ENCODE peak calls at places on chromosomes 4 and X, in five cellular contexts. One of them, this sample, is unnamed.

GRCh38 chrX:155966876-155967275 is 30.6 kb upstream of the IL9R start:
- DNase-seq in HCT116: peak; percentile 38
- DNase-seq in activated CD4-positive, alpha-beta T cell treated with anti-CD3 and anti-CD28 coated beads, Interleukin-2, amount 50 U/mL, for 24 hours: no peak
- DNase-seq in NCI-H524 treated with DMSO at 0.1 percent for 48 hours: peak; percentile 34
- DNase-seq in astrocyte of the cerebellum: no peak
- DNase-seq in this sample: peak; percentile 22

GRCh38 chr4:169510617-169511016 is 101.8 kb downstream of the NEK1 start:
- DNase-seq in HCT116: no peak
- DNase-seq in activated CD4-positive, alpha-beta T cell treated with anti-CD3 and anti-CD28 coated beads, Interleukin-2, amount 50 U/mL, for 24 hours: no peak
- DNase-seq in NCI-H524 treated with DMSO at 0.1 percent for 48 hours: no peak
- DNase-seq in astrocyte of the cerebellum: no peak
- DNase-seq in this sample: no peak

GRCh38 chr4:163553146-163553545 is 58.7 kb downstream of the TMA16 start:
- DNase-seq in HCT116: no peak
- DNase-seq in activated CD4-positive, alpha-beta T cell treated with anti-CD3 and anti-CD28 coated beads, Interleukin-2, amount 50 U/mL, for 24 hours: no peak
- DNase-seq in NCI-H524 treated with DMSO at 0.1 percent for 48 hours: no peak
- DNase-seq in astrocyte of the cerebellum: no peak
- DNase-seq in this sample: no peak

GRCh38 chrX:8579602-8580001 is 115.0 kb downstream of the VCX3B start:
- DNase-seq in HCT116: no peak
- DNase-seq in activated CD4-positive, alpha-beta T cell treated with anti-CD3 and anti-CD28 coated beads, Interleukin-2, amount 50 U/mL, for 24 hours: no peak
- DNase-seq in NCI-H524 treated with DMSO at 0.1 percent for 48 hours: peak; percentile 19
- DNase-seq in astrocyte of the cerebellum: no peak
- DNase-seq in this sample: no peak

GRCh38 chr4:173415092-173415491 is 16.2 kb upstream of the SCRG1 start:
- DNase-seq in HCT116: no peak
- DNase-seq in activated CD4-positive, alpha-beta T cell treated with anti-CD3 and anti-CD28 coated beads, Interleukin-2, amount 50 U/mL, for 24 hours: no peak
- DNase-seq in NCI-H524 treated with DMSO at 0.1 percent for 48 hours: no peak
- DNase-seq in astrocyte of the cerebellum: no peak
- DNase-seq in this sample: no peak

GRCh38 chr4:184156169-184156568 is 61.5 kb downstream of the ENPP6 start:
- DNase-seq in HCT116: no peak
- DNase-seq in activated CD4-positive, alpha-beta T cell treated with anti-CD3 and anti-CD28 coated beads, Interleukin-2, amount 50 U/mL, for 24 hours: no peak
- DNase-seq in NCI-H524 treated with DMSO at 0.1 percent for 48 hours: no peak
- DNase-seq in astrocyte of the cerebellum: no peak
- DNase-seq in this sample: no peak

GRCh38 chrX:85052636-85053343 is 49.1 kb downstream of the APOOL start:
- DNase-seq in HCT116: peak; percentile 15
- DNase-seq in activated CD4-positive, alpha-beta T cell treated with anti-CD3 and anti-CD28 coated beads, Interleukin-2, amount 50 U/mL, for 24 hours: no peak
- DNase-seq in NCI-H524 treated with DMSO at 0.1 percent for 48 hours: no peak
- DNase-seq in astrocyte of the cerebellum: peak; percentile 43
- DNase-seq in this sample: no peak

GRCh38 chrX:14873676-14874049 is 442 bp downstream of the MOSPD2 start:
- DNase-seq in HCT116: no peak
- DNase-seq in activated CD4-positive, alpha-beta T cell treated with anti-CD3 and anti-CD28 coated beads, Interleukin-2, amount 50 U/mL, for 24 hours: no peak
- DNase-seq in NCI-H524 treated with DMSO at 0.1 percent for 48 hours: no peak
- DNase-seq in astrocyte of the cerebellum: no peak
- DNase-seq in this sample: no peak

GRCh38 chr4:168397611-168398169 is 79.1 kb upstream of the DDX60 start:
- DNase-seq in HCT116: no peak
- DNase-seq in activated CD4-positive, alpha-beta T cell treated with anti-CD3 and anti-CD28 coated beads, Interleukin-2, amount 50 U/mL, for 24 hours: no peak
- DNase-seq in NCI-H524 treated with DMSO at 0.1 percent for 48 hours: no peak
- DNase-seq in astrocyte of the cerebellum: no peak
- DNase-seq in this sample: no peak

GRCh38 chr4:3372933-3373465 is 68.8 kb upstream of the HGFAC start:
- DNase-seq in HCT116: no peak
- DNase-seq in activated CD4-positive, alpha-beta T cell treated with anti-CD3 and anti-CD28 coated beads, Interleukin-2, amount 50 U/mL, for 24 hours: no peak
- DNase-seq in NCI-H524 treated with DMSO at 0.1 percent for 48 hours: no peak
- DNase-seq in astrocyte of the cerebellum: no peak
- DNase-seq in this sample: no peak

GRCh38 chr4:48333587-48333986 is 7.7 kb upstream of the SLAIN2 start:
- DNase-seq in HCT116: no peak
- DNase-seq in activated CD4-positive, alpha-beta T cell treated with anti-CD3 and anti-CD28 coated beads, Interleukin-2, amount 50 U/mL, for 24 hours: no peak
- DNase-seq in NCI-H524 treated with DMSO at 0.1 percent for 48 hours: no peak
- DNase-seq in astrocyte of the cerebellum: no peak
- DNase-seq in this sample: no peak

GRCh38 chrX:139920306-139920705 is 12.5 kb downstream of the ATP11C start:
- DNase-seq in HCT116: no peak
- DNase-seq in activated CD4-positive, alpha-beta T cell treated with anti-CD3 and anti-CD28 coated beads, Interleukin-2, amount 50 U/mL, for 24 hours: no peak
- DNase-seq in NCI-H524 treated with DMSO at 0.1 percent for 48 hours: no peak
- DNase-seq in astrocyte of the cerebellum: no peak
- DNase-seq in this sample: no peak

This sample was measured in A549.